ENCODE peak calls at places on chromosomes 2 and 18, in nine cellular contexts. C is sigmoid colon; B is CD8-positive, alpha-beta T cell; P is astrocyte; A is astrocyte of the spinal cord; E is NCI-H510A; F is kidney tubule cell; M is body of pancreas; N is MG63. K is an unnamed sample.

GRCh38 chr2:62038980-62039771 is 133.7 kb downstream of the COMMD1 start:
- DNase-seq in M (no peak), C (no peak), P (peak), B (peak), F (peak), N (no peak), E (no peak), A (peak), K (no peak)

GRCh38 chr2:62178741-62179271 is 17.1 kb upstream of the B3GNT2 start:
- DNase-seq in A (peak), P (peak), E (no peak), N (no peak), C (no peak), F (peak), B (no peak), M (peak), K (no peak)

GRCh38 chr18:78562446-78563020 is 417.1 kb upstream of the SALL3 start:
- DNase-seq in F (no peak), N (no peak), E (no peak), B (no peak), A (no peak), C (no peak), M (no peak), P (no peak), K (no peak)

GRCh38 chr2:229087843-229088520 is 183.1 kb downstream of the PID1 start:
- DNase-seq in C (no peak), E (no peak), N (no peak), A (no peak), B (no peak), M (no peak), F (no peak), P (peak), K (no peak)

GRCh38 chr2:146661494-146662096 is 1183.2 kb upstream of the ACVR2A start:
- DNase-seq in P (peak), F (peak), E (no peak), B (no peak), N (no peak), A (peak), M (no peak), C (no peak), K (no peak)

GRCh38 chr2:84980263-84980983 is 9.5 kb downstream of the KCMF1 start:
- DNase-seq in F (peak), M (no peak), A (no peak), B (no peak), E (no peak), C (no peak), N (no peak), P (no peak), K (no peak)

GRCh38 chr2:160389875-160390274 is 103.7 kb downstream of the RBMS1 start:
- DNase-seq in A (peak), N (no peak), B (no peak), M (no peak), F (no peak), P (peak), E (no peak), C (no peak), K (no peak)

GRCh38 chr2:242017086-242017485 is 147.6 kb downstream of the RTP5 start:
- DNase-seq in E (no peak), P (no peak), A (no peak), C (peak), F (no peak), B (no peak), M (peak), N (no peak), K (no peak)

GRCh38 chr2:217038001-217038400 is 178.1 kb upstream of the TNP1 start:
- DNase-seq in P (no peak), E (no peak), N (no peak), B (no peak), F (no peak), M (no peak), C (no peak), A (no peak), K (no peak)

GRCh38 chr2:83016343-83017110 is 1442.6 kb downstream of the SUCLG1 start:
- DNase-seq in M (no peak), F (no peak), B (no peak), E (no peak), A (no peak), C (no peak), P (no peak), N (no peak), K (no peak)

GRCh38 chr2:89763254-89763580 is 1071.7 kb downstream of the RPIA start:
- DNase-seq in A (no peak), P (no peak), M (no peak), E (no peak), F (no peak), B (no peak), C (peak), N (no peak), K (no peak)

K was measured in colonic mucosa.